ENCODE peak calls at places on chromosomes 4 and X, in seven cellular contexts. L, H, X, B, N, C and V are unnamed samples.

GRCh38 chr4:157459789-157460188 is 239.3 kb downstream of the GRIA2 start:
- DNase-seq in B (no peak), L (no peak), N (no peak), C (no peak), H (no peak), X (no peak), V (no peak)

GRCh38 chr4:3303840-3304715 is 11.3 kb downstream of the RGS12 start:
- DNase-seq in C (peak), H (no peak), X (no peak), L (no peak), B (peak), N (peak), V (no peak)

GRCh38 chr4:77148081-77148480 is 8.9 kb upstream of the CCNG2 start:
- DNase-seq in L (no peak), H (no peak), B (no peak), N (no peak), X (no peak), C (no peak), V (no peak)

GRCh38 chr4:5470318-5470889 is 238.0 kb downstream of the EVC2 start:
- DNase-seq in X (no peak), L (no peak), N (no peak), B (no peak), H (no peak), C (no peak), V (no peak)

GRCh38 chr4:2277956-2278355 is 16.0 kb upstream of the MXD4 start:
- DNase-seq in L (no peak), B (no peak), X (no peak), C (no peak), N (no peak), H (no peak), V (no peak)

GRCh38 chr4:79217043-79217442 is 108.8 kb downstream of the NAA11 start:
- DNase-seq in B (no peak), H (no peak), X (no peak), C (no peak), N (no peak), L (no peak), V (no peak)

GRCh38 chr4:70992354-70992753 is 1.1 kb upstream of the DCK start:
- DNase-seq in B (no peak), N (no peak), H (no peak), L (no peak), C (no peak), X (no peak), V (no peak)

GRCh38 chr4:7564242-7564641 is 129.5 kb upstream of the PSAPL1 start:
- DNase-seq in X (no peak), C (no peak), B (no peak), H (no peak), L (no peak), N (no peak), V (no peak)

GRCh38 chr4:102439835-102440234 is 61.3 kb upstream of the NFKB1 start:
- DNase-seq in X (no peak), L (no peak), N (no peak), B (no peak), C (no peak), H (no peak), V (no peak)

GRCh38 chr4:144962300-144962699 is 135.7 kb downstream of the ANAPC10 start:
- DNase-seq in L (no peak), N (no peak), X (no peak), C (no peak), H (no peak), B (no peak), V (no peak)
- TF ChIP-seq CTCF in L (no peak), N (no peak), X (no peak), C (no peak), H (no peak), B (no peak), V (no peak)

GRCh38 chr4:88022289-88022688 is 14.9 kb downstream of the PKD2 start:
- DNase-seq in N (no peak), H (no peak), C (no peak), L (no peak), X (no peak), B (no peak), V (no peak)
- H3K27ac ChIP-seq in N (no peak), H (no peak), C (no peak), L (no peak), X (peak), B (no peak), V (no peak)

DNA sequence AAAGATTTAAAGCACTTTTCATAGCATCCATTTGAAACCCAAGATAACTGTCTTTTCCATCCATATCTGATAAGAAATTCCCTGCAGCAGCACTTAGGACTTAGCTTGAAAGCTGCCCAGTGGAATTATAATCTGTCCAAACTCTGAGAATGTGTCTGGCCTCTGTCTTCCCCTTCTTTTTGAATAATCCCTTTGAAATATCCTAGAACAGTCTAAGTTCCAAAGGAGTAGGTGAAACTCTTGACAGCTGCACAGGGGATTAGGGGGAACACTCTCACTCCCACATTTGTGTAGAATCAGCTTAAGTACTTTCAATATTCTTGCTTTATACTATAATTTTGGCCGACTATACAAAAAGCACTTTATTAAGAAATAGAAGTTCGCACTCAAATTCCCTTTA is 157.7 kb downstream of the PAPSS1 start:
- DNase-seq in N (no peak), C (no peak), L (no peak), B (no peak), X (no peak), H (no peak), V (no peak)
- TF ChIP-seq CTCF in N (no peak), C (no peak), L (no peak), B (no peak), X (no peak), H (no peak), V (no peak)

GRCh38 chrX:118350221-118350620 is 4.3 kb downstream of the WDR44 start:
- DNase-seq in N (no peak), L (no peak), B (no peak), X (no peak), C (no peak), H (no peak), V (no peak)

GRCh38 chrX:118347131-118347530 is 1.2 kb downstream of the WDR44 start:
- DNase-seq in B (no peak), X (no peak), L (no peak), N (no peak), C (no peak), H (no peak), V (no peak)

GRCh38 chrX:118349188-118349587 is 3.3 kb downstream of the WDR44 start:
- DNase-seq in C (no peak), N (no peak), L (no peak), H (no peak), B (no peak), X (no peak), V (no peak)

GRCh38 chrX:118346258-118347094 is 570 bp downstream of the WDR44 start:
- DNase-seq in H (peak), N (no peak), L (no peak), C (peak), X (peak), B (peak), V (peak)

DNA sequence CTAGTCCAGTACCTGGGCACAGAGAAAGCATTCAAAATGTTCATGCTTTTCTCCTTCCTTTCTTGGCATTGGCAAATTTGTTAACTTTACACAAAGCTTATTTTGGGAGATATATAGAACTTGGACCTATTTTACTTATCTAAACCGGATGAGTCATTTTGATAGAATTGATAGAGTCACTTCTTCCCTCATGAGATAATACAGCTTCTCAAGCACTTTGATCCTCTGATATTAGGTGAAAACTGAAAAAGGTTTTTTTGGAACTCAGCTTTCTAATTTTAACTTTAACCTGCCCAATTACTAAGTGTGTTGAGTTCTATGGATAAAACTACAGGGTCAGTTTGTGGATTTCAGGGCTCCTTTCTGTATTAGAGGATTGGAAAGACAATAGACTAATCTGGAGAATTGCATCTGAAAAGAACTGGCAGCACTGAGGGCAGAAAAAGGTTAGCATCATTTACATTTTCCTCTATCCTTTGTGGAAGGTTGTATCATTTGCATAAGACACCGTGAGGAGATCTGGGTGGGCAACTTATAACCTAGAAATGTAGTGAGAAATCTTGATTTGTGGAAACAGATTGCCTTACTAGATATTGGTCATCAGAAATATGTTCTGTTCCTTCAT is 2.4 kb downstream of the WDR44 start:
- DNase-seq in N (no peak), H (no peak), L (no peak), B (no peak), X (no peak), C (no peak), V (no peak)
- H3K27ac ChIP-seq in N (no peak), H (no peak), L (no peak), B (no peak), X (no peak), C (no peak), V (no peak)

DNA sequence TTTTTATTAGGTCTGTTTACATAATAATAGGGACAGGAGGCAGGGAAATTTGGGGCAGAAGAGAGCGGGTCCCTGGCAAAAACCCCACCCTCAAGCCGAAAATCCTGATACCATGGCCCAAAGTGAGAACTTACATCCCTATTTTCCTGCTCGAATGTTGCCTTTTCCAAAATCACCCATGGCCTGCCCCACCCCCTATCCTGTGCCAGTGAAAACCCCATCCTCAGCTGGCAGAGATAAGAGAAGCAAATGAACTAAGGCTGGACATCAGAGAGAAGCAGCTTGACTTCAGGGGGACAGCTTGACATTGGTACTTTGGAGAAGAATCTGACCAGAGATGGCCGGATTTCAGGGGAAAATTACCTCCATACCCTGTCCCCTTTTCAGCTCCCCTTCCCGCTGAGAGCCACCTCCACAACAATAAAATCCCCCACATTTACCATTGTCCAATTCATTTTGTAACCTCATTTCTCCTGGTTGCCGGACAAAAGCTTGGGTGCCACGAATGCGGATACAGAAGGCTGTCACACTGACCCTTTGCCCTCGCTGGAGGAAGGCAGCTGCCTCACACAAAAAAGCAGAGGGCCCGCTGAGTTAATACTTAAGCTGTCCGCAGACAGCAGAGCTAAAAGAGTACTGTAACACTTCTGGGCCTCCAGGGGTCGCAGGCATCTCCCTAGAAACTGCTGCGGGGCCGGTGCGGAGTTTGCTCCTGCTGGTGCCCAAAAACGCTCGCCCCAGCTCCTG is 196.2 kb downstream of the SNCA start:
- DNase-seq in L (peak), C (no peak), H (peak), X (no peak), N (peak), B (peak), V (no peak)
- TF ChIP-seq CTCF in L (peak), C (peak), H (peak), X (no peak), N (peak), B (no peak), V (no peak)

DNA sequence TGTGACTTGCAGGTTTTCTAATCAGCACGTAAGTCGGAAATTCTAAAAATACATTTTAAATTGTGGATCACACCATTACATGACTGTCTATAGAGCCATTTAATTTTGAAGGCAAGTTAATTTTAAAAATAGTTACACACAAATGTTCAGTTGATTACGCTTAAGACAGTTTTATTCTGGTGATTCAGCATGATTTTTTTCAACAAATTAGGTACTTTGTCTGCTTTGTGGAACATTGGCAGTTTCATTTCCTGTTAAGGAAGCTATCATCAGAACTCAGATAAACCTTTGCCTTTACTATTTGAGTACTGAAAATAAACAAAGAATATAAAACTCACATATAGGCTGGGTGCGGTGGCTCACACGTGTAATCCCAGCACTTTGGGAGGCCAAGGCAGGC is 19.5 kb downstream of the SAT1 start:
- DNase-seq in N (no peak), X (no peak), B (no peak), H (no peak), C (no peak), L (no peak), V (no peak)
- H3K27ac ChIP-seq in N (peak), X (peak), B (peak), H (no peak), C (no peak), L (no peak), V (no peak)